ENCODE peak calls at places on chromosomes 12 and 14, in seven cellular contexts. W is DMS153; U is amygdala; K is Kasumi-1; S is activated CD4-positive, alpha-beta T cell treated with anti-CD3 and anti-CD28 coated beads, Interleukin-2, amount 50 U/mL, for 1 hour; L is PC-3; T is Right ventricle myocardium superior. N is an unnamed sample.

GRCh38 chr14:75041613-75042012 is 9.7 kb downstream of the MLH3 start:
- DNase-seq in K (no peak), T (no peak), U (no peak), L (peak; percentile 75), W (no peak), S (no peak), N (peak; percentile 69)

GRCh38 chr14:22811752-22812151 is 3.5 kb downstream of the SLC7A7 start:
- DNase-seq in U (no peak), K (no peak), T (no peak), L (no peak), W (no peak), S (no peak), N (no peak)

GRCh38 chr12:25670076-25671055 is 117.3 kb upstream of the LMNTD1 start:
- DNase-seq in U (no peak), L (peak; percentile 83), K (no peak), T (no peak), S (no peak), W (no peak), N (peak; percentile 60)

GRCh38 chr12:124208469-124208868 is 86.4 kb upstream of the RFLNA start:
- DNase-seq in W (no peak), T (no peak), K (no peak), L (no peak), S (no peak), U (no peak), N (no peak)

GRCh38 chr12:98402081-98402480 is 113.3 kb upstream of the TMPO start:
- DNase-seq in K (no peak), T (no peak), L (peak; percentile 70), W (no peak), U (no peak), S (no peak), N (peak; percentile 41)

GRCh38 chr12:95551305-95551704 is at the start of gene USP44:
- DNase-seq in S (no peak), K (no peak), L (no peak), U (no peak), W (no peak), T (no peak), N (no peak)

GRCh38 chr14:74595006-74595735 is 16.9 kb downstream of the LTBP2 start:
- DNase-seq in T (peak; percentile 87), S (no peak), W (no peak), L (no peak), U (no peak), K (no peak), N (no peak)

GRCh38 chr12:127723236-127723635 is 543.7 kb upstream of the TMEM132C start:
- DNase-seq in T (no peak), K (no peak), U (no peak), L (no peak), S (no peak), W (peak; percentile 22), N (no peak)

GRCh38 chr14:38171197-38171596 is 36.5 kb upstream of the SSTR1 start:
- DNase-seq in S (no peak), L (peak; percentile 78), U (no peak), W (no peak), K (no peak), T (no peak), N (peak; percentile 70)

GRCh38 chr12:51951199-51951842 is at the start of gene ACVR1B:
- DNase-seq in U (peak; percentile 44), W (peak; percentile 71), K (peak; percentile 72), T (peak; percentile 96), L (peak; percentile 86), S (peak; percentile 90), N (peak; percentile 79)

GRCh38 chr12:120851444-120851843 is 52.7 kb downstream of the SPPL3 start:
- DNase-seq in K (no peak), U (no peak), S (no peak), W (no peak), L (no peak), T (no peak), N (no peak)

GRCh38 chr12:24748326-24748725 is 200.6 kb downstream of the BCAT1 start:
- DNase-seq in K (no peak), W (no peak), U (no peak), L (no peak), S (no peak), T (no peak), N (no peak)

GRCh38 chr14:21910260-21910659 is 236.6 kb upstream of the OR4E1 start:
- DNase-seq in T (no peak), W (no peak), U (no peak), K (no peak), S (no peak), L (no peak), N (no peak)

GRCh38 chr14:63345826-63346225 is 27.1 kb upstream of the GPHB5 start:
- DNase-seq in K (no peak), W (peak; percentile 38), L (no peak), S (no peak), U (no peak), T (no peak), N (no peak)

GRCh38 chr12:59067068-59067467 is 146.8 kb upstream of the LRIG3 start:
- DNase-seq in U (no peak), W (peak; percentile 20), S (no peak), T (no peak), L (peak; percentile 20), K (no peak), N (peak; percentile 72)

GRCh38 chr12:106089935-106090334 is 48.8 kb downstream of the NUAK1 start:
- DNase-seq in K (no peak), U (no peak), S (no peak), T (no peak), L (no peak), W (no peak), N (no peak)